ENCODE peak calls at places on chromosomes 11 and 22, in nine cellular contexts. One of them, this sample, is unnamed.

GRCh38 chr22:27108425-27109114 is 451.2 kb downstream of the MIAT start:
- DNase-seq in lower lobe of right lung: no peak
- DNase-seq in hepatocyte: peak; percentile 36
- DNase-seq in cardiac muscle cell: peak; percentile 60
- DNase-seq in pancreas: peak; percentile 65
- DNase-seq in GM23248: no peak
- DNase-seq in left lung: peak; percentile 73
- DNase-seq in body of pancreas: peak; percentile 27
- DNase-seq in mesendoderm: peak; percentile 60
- DNase-seq in this sample: no peak

GRCh38 chr11:103892603-103893002 is 143.8 kb upstream of the DDI1 start:
- DNase-seq in mesendoderm: peak; percentile 58
- DNase-seq in cardiac muscle cell: peak; percentile 68
- DNase-seq in lower lobe of right lung: no peak
- DNase-seq in body of pancreas: no peak
- DNase-seq in hepatocyte: no peak
- DNase-seq in GM23248: peak; percentile 80
- DNase-seq in left lung: no peak
- DNase-seq in pancreas: no peak
- DNase-seq in this sample: peak; percentile 66

GRCh38 chr11:28833670-28834069 is 725.5 kb downstream of the METTL15 start:
- DNase-seq in hepatocyte: no peak
- DNase-seq in pancreas: no peak
- DNase-seq in left lung: no peak
- DNase-seq in lower lobe of right lung: no peak
- DNase-seq in cardiac muscle cell: peak; percentile 98
- DNase-seq in body of pancreas: no peak
- DNase-seq in GM23248: peak; percentile 91
- DNase-seq in mesendoderm: peak; percentile 56
- DNase-seq in this sample: no peak

GRCh38 chr11:46832511-46833214 is 13.4 kb downstream of the CKAP5 start:
- DNase-seq in body of pancreas: no peak
- DNase-seq in hepatocyte: no peak
- DNase-seq in left lung: no peak
- DNase-seq in cardiac muscle cell: no peak
- DNase-seq in lower lobe of right lung: no peak
- DNase-seq in mesendoderm: no peak
- DNase-seq in pancreas: no peak
- DNase-seq in GM23248: no peak
- DNase-seq in this sample: peak; percentile 53

GRCh38 chr22:39622881-39623367 is 52.4 kb downstream of the CACNA1I start:
- DNase-seq in GM23248: peak; percentile 48
- DNase-seq in cardiac muscle cell: peak; percentile 58
- DNase-seq in left lung: peak; percentile 88
- DNase-seq in body of pancreas: peak; percentile 60
- DNase-seq in mesendoderm: peak; percentile 67
- DNase-seq in lower lobe of right lung: peak; percentile 69
- DNase-seq in pancreas: peak; percentile 59
- DNase-seq in hepatocyte: peak; percentile 63
- DNase-seq in this sample: peak; percentile 69

GRCh38 chr11:125091247-125091876 is 20.1 kb downstream of the TMEM218 start:
- DNase-seq in hepatocyte: peak; percentile 80
- DNase-seq in GM23248: peak; percentile 74
- DNase-seq in cardiac muscle cell: peak; percentile 89
- DNase-seq in mesendoderm: peak; percentile 87
- DNase-seq in pancreas: no peak
- DNase-seq in lower lobe of right lung: peak; percentile 43
- DNase-seq in left lung: no peak
- DNase-seq in body of pancreas: no peak
- DNase-seq in this sample: peak; percentile 85

GRCh38 chr22:42949159-42949558 is 65.8 kb downstream of the PACSIN2 start:
- DNase-seq in cardiac muscle cell: peak; percentile 73
- DNase-seq in GM23248: peak; percentile 91
- DNase-seq in hepatocyte: no peak
- DNase-seq in body of pancreas: no peak
- DNase-seq in pancreas: no peak
- DNase-seq in lower lobe of right lung: no peak
- DNase-seq in left lung: no peak
- DNase-seq in mesendoderm: peak; percentile 58
- DNase-seq in this sample: peak; percentile 47

GRCh38 chr11:3158131-3158591 is 6.9 kb downstream of the OSBPL5 start:
- DNase-seq in lower lobe of right lung: peak; percentile 26
- DNase-seq in pancreas: peak; percentile 14
- DNase-seq in hepatocyte: no peak
- DNase-seq in left lung: peak; percentile 60
- DNase-seq in cardiac muscle cell: no peak
- DNase-seq in GM23248: no peak
- DNase-seq in mesendoderm: no peak
- DNase-seq in body of pancreas: no peak
- DNase-seq in this sample: no peak

GRCh38 chr11:86511086-86511551 is 136.4 kb downstream of the CCDC81 start:
- DNase-seq in GM23248: peak; percentile 73
- DNase-seq in mesendoderm: no peak
- DNase-seq in hepatocyte: peak; percentile 27
- DNase-seq in cardiac muscle cell: peak; percentile 78
- DNase-seq in pancreas: no peak
- DNase-seq in left lung: no peak
- DNase-seq in lower lobe of right lung: no peak
- DNase-seq in body of pancreas: no peak
- DNase-seq in this sample: no peak
- H3K4me3 ChIP-seq in GM23248: no peak overlapping the region
- H3K4me3 ChIP-seq in mesendoderm: no peak overlapping the region
- H3K4me3 ChIP-seq in hepatocyte: no peak overlapping the region
- H3K4me3 ChIP-seq in cardiac muscle cell: no peak overlapping the region
- H3K4me3 ChIP-seq in pancreas: no peak overlapping the region
- H3K4me3 ChIP-seq in left lung: no peak overlapping the region
- H3K4me3 ChIP-seq in lower lobe of right lung: no peak overlapping the region
- H3K4me3 ChIP-seq in body of pancreas: no peak overlapping the region
- H3K4me3 ChIP-seq in this sample: no peak overlapping the region

DNA sequence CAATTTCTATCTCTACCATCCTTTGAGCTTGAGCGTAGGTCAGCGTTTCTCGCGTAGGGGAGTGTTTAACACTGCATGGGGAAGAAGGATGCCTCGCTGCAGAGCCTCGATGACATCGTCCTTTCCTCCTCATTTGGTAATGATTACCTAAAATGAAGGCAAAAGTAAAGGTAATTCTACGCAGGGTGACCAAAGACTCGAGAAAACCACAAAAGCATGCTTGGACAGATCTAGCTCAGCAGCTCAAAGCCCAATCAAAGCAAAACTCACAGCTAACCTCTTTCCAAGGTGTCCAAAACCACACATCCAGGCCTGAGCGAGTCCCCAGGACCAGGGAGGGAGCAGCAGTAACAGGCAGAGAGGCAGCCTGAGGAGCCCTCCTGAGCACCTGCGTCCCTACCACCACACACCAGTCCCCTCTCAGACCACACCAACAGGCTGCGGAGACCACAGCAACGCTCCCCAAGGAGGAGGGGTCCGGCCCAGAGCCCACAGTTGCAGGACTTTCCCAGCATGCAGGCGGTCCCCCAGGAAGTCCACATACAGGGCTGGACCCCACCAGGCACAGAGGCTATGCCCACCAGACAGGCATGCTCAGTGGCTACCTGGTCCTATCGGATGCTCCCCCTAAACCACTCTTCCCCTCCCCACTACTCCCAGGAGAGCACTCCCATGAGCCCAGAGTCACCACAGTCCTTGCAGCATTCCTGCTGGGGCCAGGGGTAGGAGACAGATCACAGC is 3.3 kb downstream of the BRD1 start:
- DNase-seq in left lung: no peak
- DNase-seq in body of pancreas: no peak
- DNase-seq in lower lobe of right lung: peak; percentile 30
- DNase-seq in cardiac muscle cell: no peak
- DNase-seq in pancreas: no peak
- DNase-seq in mesendoderm: no peak
- DNase-seq in GM23248: no peak
- DNase-seq in hepatocyte: no peak
- DNase-seq in this sample: no peak
- H3K27ac ChIP-seq in left lung: no peak overlapping the region
- H3K27ac ChIP-seq in body of pancreas: no peak overlapping the region
- H3K27ac ChIP-seq in lower lobe of right lung: no peak overlapping the region
- H3K27ac ChIP-seq in cardiac muscle cell: no peak overlapping the region
- H3K27ac ChIP-seq in pancreas: no peak overlapping the region
- H3K27ac ChIP-seq in mesendoderm: no peak overlapping the region
- H3K27ac ChIP-seq in GM23248: peak overlapping the region; percentile 93
- H3K27ac ChIP-seq in hepatocyte: no peak overlapping the region
- H3K27ac ChIP-seq in this sample: no peak overlapping the region

GRCh38 chr22:20465759-20466077 is 28.1 kb upstream of the SCARF2 start:
- DNase-seq in left lung: no peak
- DNase-seq in pancreas: no peak
- DNase-seq in cardiac muscle cell: no peak
- DNase-seq in hepatocyte: no peak
- DNase-seq in lower lobe of right lung: no peak
- DNase-seq in body of pancreas: no peak
- DNase-seq in GM23248: no peak
- DNase-seq in mesendoderm: no peak
- DNase-seq in this sample: no peak

GRCh38 chr22:20466659-20467379 is 28.8 kb downstream of the KLHL22 start:
- DNase-seq in GM23248: no peak
- DNase-seq in pancreas: no peak
- DNase-seq in hepatocyte: no peak
- DNase-seq in lower lobe of right lung: no peak
- DNase-seq in cardiac muscle cell: no peak
- DNase-seq in body of pancreas: peak; percentile 27
- DNase-seq in left lung: no peak
- DNase-seq in mesendoderm: no peak
- DNase-seq in this sample: no peak

GRCh38 chr22:20464912-20465758 is 27.5 kb upstream of the SCARF2 start:
- DNase-seq in hepatocyte: no peak
- DNase-seq in lower lobe of right lung: no peak
- DNase-seq in body of pancreas: no peak
- DNase-seq in pancreas: no peak
- DNase-seq in mesendoderm: no peak
- DNase-seq in cardiac muscle cell: no peak
- DNase-seq in left lung: no peak
- DNase-seq in GM23248: no peak
- DNase-seq in this sample: no peak

GRCh38 chr22:20464096-20464614 is 26.5 kb upstream of the SCARF2 start:
- DNase-seq in left lung: no peak
- DNase-seq in lower lobe of right lung: no peak
- DNase-seq in hepatocyte: no peak
- DNase-seq in mesendoderm: no peak
- DNase-seq in body of pancreas: no peak
- DNase-seq in pancreas: no peak
- DNase-seq in cardiac muscle cell: no peak
- DNase-seq in GM23248: no peak
- DNase-seq in this sample: no peak

GRCh38 chr22:20463324-20464095 is 25.9 kb upstream of the SCARF2 start:
- DNase-seq in hepatocyte: no peak
- DNase-seq in lower lobe of right lung: no peak
- DNase-seq in body of pancreas: no peak
- DNase-seq in mesendoderm: no peak
- DNase-seq in cardiac muscle cell: no peak
- DNase-seq in left lung: no peak
- DNase-seq in GM23248: no peak
- DNase-seq in pancreas: no peak
- DNase-seq in this sample: peak; percentile 25
- H3K4me3 ChIP-seq in hepatocyte: no peak overlapping the region
- H3K4me3 ChIP-seq in lower lobe of right lung: no peak overlapping the region
- H3K4me3 ChIP-seq in body of pancreas: no peak overlapping the region
- H3K4me3 ChIP-seq in mesendoderm: no peak overlapping the region
- H3K4me3 ChIP-seq in cardiac muscle cell: no peak overlapping the region
- H3K4me3 ChIP-seq in left lung: no peak overlapping the region
- H3K4me3 ChIP-seq in GM23248: no peak overlapping the region
- H3K4me3 ChIP-seq in pancreas: no peak overlapping the region
- H3K4me3 ChIP-seq in this sample: no peak overlapping the region

DNA sequence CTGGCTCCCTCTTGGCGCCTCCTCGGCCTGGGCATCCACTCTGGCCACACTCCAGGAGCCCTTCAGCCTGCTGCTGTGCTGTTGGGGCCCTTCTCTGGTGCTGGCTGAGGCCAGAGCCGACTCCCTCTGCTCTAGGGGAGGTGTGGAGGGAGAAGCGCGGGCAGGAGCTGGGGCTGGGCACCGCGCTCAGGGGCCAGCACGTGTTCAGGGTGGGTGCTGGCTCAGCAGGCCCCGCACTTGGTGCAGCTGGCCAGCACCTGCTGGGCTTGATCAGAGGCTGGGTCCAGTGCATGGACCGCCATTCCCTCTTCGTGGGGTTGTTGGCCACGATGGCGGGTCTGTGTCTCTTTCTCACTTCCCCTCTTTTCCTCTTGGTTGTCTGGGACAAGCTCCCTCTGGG is 2381.0 kb downstream of the LRRC4C start:
- DNase-seq in pancreas: no peak
- DNase-seq in left lung: peak; percentile 57
- DNase-seq in mesendoderm: no peak
- DNase-seq in GM23248: no peak
- DNase-seq in lower lobe of right lung: no peak
- DNase-seq in body of pancreas: no peak
- DNase-seq in hepatocyte: no peak
- DNase-seq in cardiac muscle cell: no peak
- DNase-seq in this sample: no peak
- H3K27ac ChIP-seq in pancreas: no peak overlapping the region
- H3K27ac ChIP-seq in left lung: no peak overlapping the region
- H3K27ac ChIP-seq in mesendoderm: no peak overlapping the region
- H3K27ac ChIP-seq in GM23248: no peak overlapping the region
- H3K27ac ChIP-seq in lower lobe of right lung: no peak overlapping the region
- H3K27ac ChIP-seq in body of pancreas: no peak overlapping the region
- H3K27ac ChIP-seq in hepatocyte: no peak overlapping the region
- H3K27ac ChIP-seq in cardiac muscle cell: no peak overlapping the region
- H3K27ac ChIP-seq in this sample: no peak overlapping the region

GRCh38 chr22:41922336-41922735 is 4.3 kb downstream of the TNFRSF13C start:
- DNase-seq in hepatocyte: no peak
- DNase-seq in GM23248: no peak
- DNase-seq in mesendoderm: no peak
- DNase-seq in pancreas: no peak
- DNase-seq in left lung: no peak
- DNase-seq in lower lobe of right lung: no peak
- DNase-seq in cardiac muscle cell: no peak
- DNase-seq in body of pancreas: no peak
- DNase-seq in this sample: no peak

GRCh38 chr22:41920271-41920976 is 5.5 kb upstream of the SHISA8 start:
- DNase-seq in hepatocyte: no peak
- DNase-seq in mesendoderm: no peak
- DNase-seq in body of pancreas: no peak
- DNase-seq in GM23248: no peak
- DNase-seq in left lung: no peak
- DNase-seq in cardiac muscle cell: no peak
- DNase-seq in lower lobe of right lung: no peak
- DNase-seq in pancreas: no peak
- DNase-seq in this sample: no peak

GRCh38 chr22:41923595-41924276 is 2.9 kb downstream of the TNFRSF13C start:
- DNase-seq in cardiac muscle cell: no peak
- DNase-seq in body of pancreas: no peak
- DNase-seq in hepatocyte: no peak
- DNase-seq in mesendoderm: no peak
- DNase-seq in left lung: no peak
- DNase-seq in lower lobe of right lung: no peak
- DNase-seq in pancreas: no peak
- DNase-seq in GM23248: no peak
- DNase-seq in this sample: no peak

GRCh38 chr22:41925783-41926460 is 684 bp downstream of the TNFRSF13C start:
- DNase-seq in cardiac muscle cell: peak; percentile 48
- DNase-seq in body of pancreas: peak; percentile 78
- DNase-seq in pancreas: peak; percentile 84
- DNase-seq in GM23248: peak; percentile 76
- DNase-seq in left lung: peak; percentile 90
- DNase-seq in hepatocyte: peak; percentile 82
- DNase-seq in lower lobe of right lung: peak; percentile 76
- DNase-seq in mesendoderm: peak; percentile 80
- DNase-seq in this sample: peak; percentile 76

GRCh38 chr22:41922940-41923594 is 3.5 kb downstream of the TNFRSF13C start:
- DNase-seq in body of pancreas: no peak
- DNase-seq in mesendoderm: no peak
- DNase-seq in lower lobe of right lung: no peak
- DNase-seq in left lung: no peak
- DNase-seq in cardiac muscle cell: no peak
- DNase-seq in hepatocyte: no peak
- DNase-seq in GM23248: no peak
- DNase-seq in pancreas: no peak
- DNase-seq in this sample: no peak
- H3K4me3 ChIP-seq in body of pancreas: no peak overlapping the region
- H3K4me3 ChIP-seq in mesendoderm: no peak overlapping the region
- H3K4me3 ChIP-seq in lower lobe of right lung: no peak overlapping the region
- H3K4me3 ChIP-seq in left lung: no peak overlapping the region
- H3K4me3 ChIP-seq in cardiac muscle cell: no peak overlapping the region
- H3K4me3 ChIP-seq in hepatocyte: no peak overlapping the region
- H3K4me3 ChIP-seq in GM23248: no peak overlapping the region
- H3K4me3 ChIP-seq in pancreas: no peak overlapping the region
- H3K4me3 ChIP-seq in this sample: no peak overlapping the region

This sample was measured in SJCRH30.